ENCODE peak calls at places on chromosome 18, in five cellular contexts. One of them, this sample, is unnamed.

GRCh38 chr18:27540126-27540525 is 355.0 kb upstream of the CHST9 start:
- DNase-seq in activated T-cell treated with anti-CD3 and anti-CD28 coated beads, Interleukin-2, amount 50 U/mL, for 72 hours: no peak
- DNase-seq in NAMALWA: no peak
- DNase-seq in SIG-M5: no peak
- DNase-seq in lower lobe of right lung: no peak
- DNase-seq in this sample: no peak

GRCh38 chr18:7904529-7904928 is 337.4 kb downstream of the PTPRM start:
- DNase-seq in NAMALWA: no peak
- DNase-seq in SIG-M5: no peak
- DNase-seq in activated T-cell treated with anti-CD3 and anti-CD28 coated beads, Interleukin-2, amount 50 U/mL, for 72 hours: no peak
- DNase-seq in lower lobe of right lung: no peak
- DNase-seq in this sample: no peak

GRCh38 chr18:79139206-79139605 is 70.0 kb downstream of the ATP9B start:
- DNase-seq in lower lobe of right lung: no peak
- DNase-seq in activated T-cell treated with anti-CD3 and anti-CD28 coated beads, Interleukin-2, amount 50 U/mL, for 72 hours: no peak
- DNase-seq in SIG-M5: no peak
- DNase-seq in NAMALWA: no peak
- DNase-seq in this sample: no peak

GRCh38 chr18:22465859-22466602 is 48.3 kb upstream of the CTAGE1 start:
- DNase-seq in SIG-M5: no peak
- DNase-seq in lower lobe of right lung: no peak
- DNase-seq in activated T-cell treated with anti-CD3 and anti-CD28 coated beads, Interleukin-2, amount 50 U/mL, for 72 hours: no peak
- DNase-seq in NAMALWA: no peak
- DNase-seq in this sample: no peak

GRCh38 chr18:75405341-75405740 is 22.2 kb downstream of the SMIM21 start:
- DNase-seq in SIG-M5: no peak
- DNase-seq in activated T-cell treated with anti-CD3 and anti-CD28 coated beads, Interleukin-2, amount 50 U/mL, for 72 hours: no peak
- DNase-seq in NAMALWA: no peak
- DNase-seq in lower lobe of right lung: no peak
- DNase-seq in this sample: no peak

GRCh38 chr18:3453540-3454364 is 3.8 kb downstream of the TGIF1 start:
- DNase-seq in activated T-cell treated with anti-CD3 and anti-CD28 coated beads, Interleukin-2, amount 50 U/mL, for 72 hours: peak; percentile 46
- DNase-seq in SIG-M5: peak; percentile 60
- DNase-seq in lower lobe of right lung: peak; percentile 51
- DNase-seq in NAMALWA: peak; percentile 57
- DNase-seq in this sample: peak; percentile 63

GRCh38 chr18:43271593-43272432 is 5.5 kb downstream of the SYT4 start:
- DNase-seq in lower lobe of right lung: no peak
- DNase-seq in activated T-cell treated with anti-CD3 and anti-CD28 coated beads, Interleukin-2, amount 50 U/mL, for 72 hours: peak; percentile 10
- DNase-seq in NAMALWA: peak; percentile 73
- DNase-seq in SIG-M5: no peak
- DNase-seq in this sample: peak; percentile 47

GRCh38 chr18:80171190-80171872 is 62.3 kb downstream of the ADNP2 start:
- DNase-seq in NAMALWA: no peak
- DNase-seq in activated T-cell treated with anti-CD3 and anti-CD28 coated beads, Interleukin-2, amount 50 U/mL, for 72 hours: peak; percentile 57
- DNase-seq in SIG-M5: no peak
- DNase-seq in lower lobe of right lung: peak; percentile 61
- DNase-seq in this sample: peak; percentile 62

GRCh38 chr18:57544958-57545661 is 41.4 kb downstream of the FECH start:
- DNase-seq in lower lobe of right lung: no peak
- DNase-seq in activated T-cell treated with anti-CD3 and anti-CD28 coated beads, Interleukin-2, amount 50 U/mL, for 72 hours: no peak
- DNase-seq in SIG-M5: peak; percentile 67
- DNase-seq in NAMALWA: peak; percentile 37
- DNase-seq in this sample: peak; percentile 40

GRCh38 chr18:32386466-32386865 is 84.2 kb downstream of the GAREM1 start:
- DNase-seq in activated T-cell treated with anti-CD3 and anti-CD28 coated beads, Interleukin-2, amount 50 U/mL, for 72 hours: no peak
- DNase-seq in NAMALWA: no peak
- DNase-seq in lower lobe of right lung: no peak
- DNase-seq in SIG-M5: no peak
- DNase-seq in this sample: no peak

GRCh38 chr18:58438161-58438983 is 190.5 kb downstream of the ALPK2 start:
- DNase-seq in activated T-cell treated with anti-CD3 and anti-CD28 coated beads, Interleukin-2, amount 50 U/mL, for 72 hours: no peak
- DNase-seq in lower lobe of right lung: no peak
- DNase-seq in SIG-M5: no peak
- DNase-seq in NAMALWA: no peak
- DNase-seq in this sample: no peak

GRCh38 chr18:71678144-71678543 is 866.0 kb downstream of the CBLN2 start:
- DNase-seq in SIG-M5: no peak
- DNase-seq in lower lobe of right lung: no peak
- DNase-seq in NAMALWA: no peak
- DNase-seq in activated T-cell treated with anti-CD3 and anti-CD28 coated beads, Interleukin-2, amount 50 U/mL, for 72 hours: no peak
- DNase-seq in this sample: no peak

GRCh38 chr18:54023471-54023870 is 201.0 kb downstream of the MBD2 start:
- DNase-seq in SIG-M5: no peak
- DNase-seq in lower lobe of right lung: no peak
- DNase-seq in NAMALWA: no peak
- DNase-seq in activated T-cell treated with anti-CD3 and anti-CD28 coated beads, Interleukin-2, amount 50 U/mL, for 72 hours: no peak
- DNase-seq in this sample: peak; percentile 41

GRCh38 chr18:30499721-30500120 is 542.8 kb downstream of the DSC3 start:
- DNase-seq in activated T-cell treated with anti-CD3 and anti-CD28 coated beads, Interleukin-2, amount 50 U/mL, for 72 hours: no peak
- DNase-seq in lower lobe of right lung: no peak
- DNase-seq in SIG-M5: no peak
- DNase-seq in NAMALWA: no peak
- DNase-seq in this sample: no peak

GRCh38 chr18:3848316-3848715 is 398.3 kb downstream of the TGIF1 start:
- DNase-seq in NAMALWA: no peak
- DNase-seq in activated T-cell treated with anti-CD3 and anti-CD28 coated beads, Interleukin-2, amount 50 U/mL, for 72 hours: no peak
- DNase-seq in SIG-M5: no peak
- DNase-seq in lower lobe of right lung: no peak
- DNase-seq in this sample: no peak

This sample was measured in KBM-7.